ENCODE peak calls at places on chromosomes 2 and 18, in five cellular contexts. One of them, this sample, is unnamed.

GRCh38 chr2:23135481-23136100 is 249.4 kb upstream of the KLHL29 start:
- DNase-seq in sigmoid colon: no peak
- DNase-seq in IMR-90: no peak
- DNase-seq in cardiac fibroblast: peak; percentile 0
- DNase-seq in Calu3: no peak
- DNase-seq in this sample: no peak

GRCh38 chr2:39642054-39642742 is 23.5 kb upstream of the TMEM178A start:
- DNase-seq in sigmoid colon: no peak
- DNase-seq in IMR-90: peak; percentile 91
- DNase-seq in cardiac fibroblast: peak; percentile 80
- DNase-seq in Calu3: peak; percentile 69
- DNase-seq in this sample: no peak

GRCh38 chr2:12416600-12416999 is 300.1 kb upstream of the TRIB2 start:
- DNase-seq in sigmoid colon: peak; percentile 72
- DNase-seq in IMR-90: peak; percentile 48
- DNase-seq in cardiac fibroblast: peak; percentile 42
- DNase-seq in Calu3: peak; percentile 21
- DNase-seq in this sample: peak; percentile 23

GRCh38 chr2:227808936-227809335 is 4.7 kb upstream of the CCL20 start:
- DNase-seq in sigmoid colon: no peak
- DNase-seq in IMR-90: no peak
- DNase-seq in cardiac fibroblast: no peak
- DNase-seq in Calu3: no peak
- DNase-seq in this sample: no peak

GRCh38 chr2:228841877-228842276 is 429.2 kb downstream of the PID1 start:
- DNase-seq in sigmoid colon: no peak
- DNase-seq in IMR-90: no peak
- DNase-seq in cardiac fibroblast: peak; percentile 74
- DNase-seq in Calu3: no peak
- DNase-seq in this sample: no peak

GRCh38 chr18:35590935-35591334 is 9.4 kb downstream of the GALNT1 start:
- DNase-seq in sigmoid colon: no peak
- DNase-seq in IMR-90: peak; percentile 60
- DNase-seq in cardiac fibroblast: no peak
- DNase-seq in Calu3: no peak
- DNase-seq in this sample: no peak

GRCh38 chr2:221517362-221518121 is 54.6 kb downstream of the EPHA4 start:
- DNase-seq in sigmoid colon: no peak
- DNase-seq in IMR-90: peak; percentile 88
- DNase-seq in cardiac fibroblast: peak; percentile 47
- DNase-seq in Calu3: peak; percentile 23
- DNase-seq in this sample: no peak

GRCh38 chr18:56748698-56749268 is 97.6 kb downstream of the WDR7 start:
- DNase-seq in sigmoid colon: no peak
- DNase-seq in IMR-90: peak; percentile 57
- DNase-seq in cardiac fibroblast: peak; percentile 65
- DNase-seq in Calu3: peak; percentile 23
- DNase-seq in this sample: no peak

GRCh38 chr2:71856709-71857525 is 290.7 kb downstream of the CYP26B1 start:
- DNase-seq in sigmoid colon: no peak
- DNase-seq in IMR-90: no peak
- DNase-seq in cardiac fibroblast: peak; percentile 23
- DNase-seq in Calu3: peak; percentile 24
- DNase-seq in this sample: no peak

GRCh38 chr2:65186093-65186868 is 41.4 kb upstream of the ACTR2 start:
- DNase-seq in sigmoid colon: no peak
- DNase-seq in IMR-90: no peak
- DNase-seq in cardiac fibroblast: no peak
- DNase-seq in Calu3: no peak
- DNase-seq in this sample: peak; percentile 19

GRCh38 chr2:112627060-112628040 is 18.4 kb upstream of the SLC20A1 start:
- DNase-seq in sigmoid colon: peak; percentile 84
- DNase-seq in IMR-90: peak; percentile 97
- DNase-seq in cardiac fibroblast: peak; percentile 98
- DNase-seq in Calu3: peak; percentile 66
- DNase-seq in this sample: peak; percentile 86

GRCh38 chr2:11498543-11499034 is 32.6 kb upstream of the E2F6 start:
- DNase-seq in sigmoid colon: peak; percentile 83
- DNase-seq in IMR-90: no peak
- DNase-seq in cardiac fibroblast: no peak
- DNase-seq in Calu3: peak; percentile 23
- DNase-seq in this sample: no peak

GRCh38 chr2:234635284-234635683 is 138.4 kb upstream of the ARL4C start:
- DNase-seq in sigmoid colon: no peak
- DNase-seq in IMR-90: peak; percentile 32
- DNase-seq in cardiac fibroblast: no peak
- DNase-seq in Calu3: no peak
- DNase-seq in this sample: no peak

GRCh38 chr18:75840131-75840530 is 412.6 kb upstream of the SMIM21 start:
- DNase-seq in sigmoid colon: no peak
- DNase-seq in IMR-90: no peak
- DNase-seq in cardiac fibroblast: no peak
- DNase-seq in Calu3: no peak
- DNase-seq in this sample: no peak

GRCh38 chr2:98469862-98470544 is 25.3 kb downstream of the INPP4A start:
- DNase-seq in sigmoid colon: peak; percentile 57
- DNase-seq in IMR-90: no peak
- DNase-seq in cardiac fibroblast: no peak
- DNase-seq in Calu3: no peak
- DNase-seq in this sample: no peak

GRCh38 chr2:15050483-15050882 is 418.0 kb downstream of the LRATD1 start:
- DNase-seq in sigmoid colon: no peak
- DNase-seq in IMR-90: peak; percentile 81
- DNase-seq in cardiac fibroblast: no peak
- DNase-seq in Calu3: no peak
- DNase-seq in this sample: no peak

GRCh38 chr18:35582899-35583558 is 1.5 kb downstream of the GALNT1 start:
- DNase-seq in sigmoid colon: no peak
- DNase-seq in IMR-90: peak; percentile 45
- DNase-seq in cardiac fibroblast: peak; percentile 39
- DNase-seq in Calu3: no peak
- DNase-seq in this sample: no peak

GRCh38 chr2:105379741-105380186 is 19.1 kb downstream of the FHL2 start:
- DNase-seq in sigmoid colon: no peak
- DNase-seq in IMR-90: no peak
- DNase-seq in cardiac fibroblast: no peak
- DNase-seq in Calu3: peak; percentile 68
- DNase-seq in this sample: peak; percentile 17

GRCh38 chr18:45355944-45356520 is 259.2 kb upstream of the SLC14A2 start:
- DNase-seq in sigmoid colon: no peak
- DNase-seq in IMR-90: no peak
- DNase-seq in cardiac fibroblast: peak; percentile 25
- DNase-seq in Calu3: no peak
- DNase-seq in this sample: no peak

GRCh38 chr2:54435827-54436226 is 20.3 kb upstream of the SPTBN1 start:
- DNase-seq in sigmoid colon: no peak
- DNase-seq in IMR-90: no peak
- DNase-seq in cardiac fibroblast: no peak
- DNase-seq in Calu3: no peak
- DNase-seq in this sample: no peak

GRCh38 chr2:148965596-148966431 is 72.7 kb upstream of the LYPD6B start:
- DNase-seq in sigmoid colon: no peak
- DNase-seq in IMR-90: no peak
- DNase-seq in cardiac fibroblast: no peak
- DNase-seq in Calu3: no peak
- DNase-seq in this sample: peak; percentile 10

GRCh38 chr2:137676348-137676747 is 287.9 kb upstream of the HNMT start:
- DNase-seq in sigmoid colon: no peak
- DNase-seq in IMR-90: no peak
- DNase-seq in cardiac fibroblast: no peak
- DNase-seq in Calu3: no peak
- DNase-seq in this sample: no peak

GRCh38 chr2:172834881-172835280 is 99.2 kb downstream of the RAPGEF4 start:
- DNase-seq in sigmoid colon: no peak
- DNase-seq in IMR-90: no peak
- DNase-seq in cardiac fibroblast: no peak
- DNase-seq in Calu3: no peak
- DNase-seq in this sample: no peak

GRCh38 chr18:3664563-3665178 is 214.7 kb downstream of the TGIF1 start:
- DNase-seq in sigmoid colon: no peak
- DNase-seq in IMR-90: no peak
- DNase-seq in cardiac fibroblast: peak; percentile 40
- DNase-seq in Calu3: peak; percentile 48
- DNase-seq in this sample: peak; percentile 79

GRCh38 chr2:186783254-186783653 is 65.7 kb downstream of the ZSWIM2 start:
- DNase-seq in sigmoid colon: no peak
- DNase-seq in IMR-90: no peak
- DNase-seq in cardiac fibroblast: no peak
- DNase-seq in Calu3: no peak
- DNase-seq in this sample: no peak

GRCh38 chr2:237726401-237726830 is 72.2 kb upstream of the RBM44 start:
- DNase-seq in sigmoid colon: peak; percentile 74
- DNase-seq in IMR-90: peak; percentile 88
- DNase-seq in cardiac fibroblast: peak; percentile 84
- DNase-seq in Calu3: no peak
- DNase-seq in this sample: no peak

GRCh38 chr2:8590940-8591339 is 90.9 kb upstream of the ID2 start:
- DNase-seq in sigmoid colon: no peak
- DNase-seq in IMR-90: no peak
- DNase-seq in cardiac fibroblast: no peak
- DNase-seq in Calu3: no peak
- DNase-seq in this sample: no peak

GRCh38 chr2:196165016-196165415 is 6.4 kb downstream of the STK17B start:
- DNase-seq in sigmoid colon: no peak
- DNase-seq in IMR-90: no peak
- DNase-seq in cardiac fibroblast: no peak
- DNase-seq in Calu3: no peak
- DNase-seq in this sample: no peak

GRCh38 chr2:12762976-12763375 is 46.2 kb downstream of the TRIB2 start:
- DNase-seq in sigmoid colon: no peak
- DNase-seq in IMR-90: no peak
- DNase-seq in cardiac fibroblast: no peak
- DNase-seq in Calu3: no peak
- DNase-seq in this sample: no peak

GRCh38 chr2:199982444-199982843 is 27.1 kb downstream of the MAIP1 start:
- DNase-seq in sigmoid colon: no peak
- DNase-seq in IMR-90: no peak
- DNase-seq in cardiac fibroblast: no peak
- DNase-seq in Calu3: no peak
- DNase-seq in this sample: no peak

GRCh38 chr2:204545861-204546773 is 842 bp downstream of the PARD3B start:
- DNase-seq in sigmoid colon: peak; percentile 68
- DNase-seq in IMR-90: no peak
- DNase-seq in cardiac fibroblast: no peak
- DNase-seq in Calu3: peak; percentile 68
- DNase-seq in this sample: no peak

GRCh38 chr2:191488135-191488534 is 189.8 kb upstream of the NABP1 start:
- DNase-seq in sigmoid colon: no peak
- DNase-seq in IMR-90: no peak
- DNase-seq in cardiac fibroblast: no peak
- DNase-seq in Calu3: peak; percentile 34
- DNase-seq in this sample: no peak

GRCh38 chr2:9318461-9319337 is 104.6 kb downstream of the ITGB1BP1 start:
- DNase-seq in sigmoid colon: peak; percentile 82
- DNase-seq in IMR-90: no peak
- DNase-seq in cardiac fibroblast: peak; percentile 70
- DNase-seq in Calu3: no peak
- DNase-seq in this sample: no peak

GRCh38 chr18:68219274-68219673 is 495.6 kb downstream of the TMX3 start:
- DNase-seq in sigmoid colon: no peak
- DNase-seq in IMR-90: no peak
- DNase-seq in cardiac fibroblast: peak; percentile 9
- DNase-seq in Calu3: no peak
- DNase-seq in this sample: no peak

GRCh38 chr2:71693286-71694270 is 240.2 kb downstream of the DYSF start:
- DNase-seq in sigmoid colon: no peak
- DNase-seq in IMR-90: no peak
- DNase-seq in cardiac fibroblast: no peak
- DNase-seq in Calu3: no peak
- DNase-seq in this sample: no peak

GRCh38 chr18:27184115-27185024 is 738 bp downstream of the CHST9 start:
- DNase-seq in sigmoid colon: no peak
- DNase-seq in IMR-90: no peak
- DNase-seq in cardiac fibroblast: no peak
- DNase-seq in Calu3: peak; percentile 36
- DNase-seq in this sample: no peak

GRCh38 chr2:39660612-39661196 is 5.0 kb upstream of the TMEM178A start:
- DNase-seq in sigmoid colon: no peak
- DNase-seq in IMR-90: no peak
- DNase-seq in cardiac fibroblast: peak; percentile 11
- DNase-seq in Calu3: no peak
- DNase-seq in this sample: no peak

GRCh38 chr2:135916232-135916631 is 40.0 kb upstream of the MCM6 start:
- DNase-seq in sigmoid colon: no peak
- DNase-seq in IMR-90: peak; percentile 40
- DNase-seq in cardiac fibroblast: peak; percentile 57
- DNase-seq in Calu3: no peak
- DNase-seq in this sample: no peak
- TF ChIP-seq CTCF in sigmoid colon: peak; percentile 44
- TF ChIP-seq CTCF in IMR-90: peak; percentile 45
- TF ChIP-seq CTCF in cardiac fibroblast: peak; percentile 34
- TF ChIP-seq CTCF in Calu3: peak; percentile 13
- TF ChIP-seq CTCF in this sample: peak; percentile 3

DNA sequence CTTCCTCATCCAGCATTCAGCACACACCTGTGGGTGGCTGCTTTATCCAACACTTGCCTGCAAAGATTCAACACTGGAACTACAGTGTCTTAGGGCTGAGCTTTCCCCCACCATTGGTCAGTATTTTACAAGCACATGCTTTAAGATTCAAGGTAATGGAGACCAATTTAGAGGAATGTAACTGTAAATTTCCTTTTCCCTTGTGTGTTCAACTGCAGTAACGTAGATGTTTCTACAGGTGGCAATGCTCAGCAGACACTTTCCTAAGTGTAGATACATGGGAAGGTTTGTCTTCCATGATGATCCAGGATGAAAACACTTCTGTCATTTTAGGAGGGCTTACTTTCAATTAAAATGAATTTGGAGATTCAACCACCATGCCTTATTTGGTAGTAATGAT is 143.6 kb upstream of the PXDN start:
- DNase-seq in sigmoid colon: no peak
- DNase-seq in IMR-90: peak; percentile 3
- DNase-seq in cardiac fibroblast: peak; percentile 12
- DNase-seq in Calu3: no peak
- DNase-seq in this sample: no peak
- TF ChIP-seq CTCF in sigmoid colon: no peak
- TF ChIP-seq CTCF in IMR-90: peak; percentile 28
- TF ChIP-seq CTCF in cardiac fibroblast: peak; percentile 41
- TF ChIP-seq CTCF in Calu3: no peak
- TF ChIP-seq CTCF in this sample: no peak

GRCh38 chr2:99554238-99554637 is 64.4 kb upstream of the REV1 start:
- DNase-seq in sigmoid colon: no peak
- DNase-seq in IMR-90: no peak
- DNase-seq in cardiac fibroblast: peak; percentile 2
- DNase-seq in Calu3: no peak
- DNase-seq in this sample: no peak
- TF ChIP-seq CTCF in sigmoid colon: no peak
- TF ChIP-seq CTCF in IMR-90: no peak
- TF ChIP-seq CTCF in cardiac fibroblast: peak; percentile 9
- TF ChIP-seq CTCF in Calu3: no peak
- TF ChIP-seq CTCF in this sample: no peak

DNA sequence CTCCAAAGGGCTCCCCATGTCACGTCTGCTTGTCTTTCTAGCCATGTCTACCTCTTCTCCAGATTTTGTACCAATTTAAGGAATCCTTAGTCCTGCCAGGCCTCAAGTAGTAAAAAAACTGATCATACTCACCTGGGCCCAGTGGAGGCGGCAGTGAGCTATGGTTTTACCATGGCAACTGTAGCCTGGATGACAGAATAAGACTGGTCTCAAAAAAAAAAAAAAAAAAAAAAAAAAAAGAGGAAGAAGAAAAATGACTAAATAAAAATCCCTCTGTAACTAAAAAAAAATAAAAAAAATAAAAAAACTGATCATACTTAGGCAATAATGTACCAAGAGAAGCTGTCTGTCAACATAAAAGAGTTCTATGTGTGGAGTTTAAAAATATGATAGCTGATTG is 221.6 kb downstream of the NR4A2 start:
- DNase-seq in sigmoid colon: no peak
- DNase-seq in IMR-90: no peak
- DNase-seq in cardiac fibroblast: no peak
- DNase-seq in Calu3: peak; percentile 37
- DNase-seq in this sample: peak; percentile 73
- TF ChIP-seq CTCF in sigmoid colon: no peak
- TF ChIP-seq CTCF in IMR-90: no peak
- TF ChIP-seq CTCF in cardiac fibroblast: peak; percentile 2
- TF ChIP-seq CTCF in Calu3: no peak
- TF ChIP-seq CTCF in this sample: peak; percentile 12

This sample was measured in HL-60.